ENCODE peak calls at places on chromosome 12, in seven cellular contexts. One of them, this sample, is unnamed.

GRCh38 chr12:53495903-53496751 is 3.1 kb downstream of the MAP3K12 start:
- DNase-seq in LoVo: no peak
- DNase-seq in hippocampal formation: peak
- DNase-seq in glutamatergic neuron: no peak
- DNase-seq in sigmoid colon: peak
- DNase-seq in fibroblast of mammary gland: peak
- DNase-seq in stimulated activated CD4-positive, alpha-beta T cell treated with anti-CD3 and anti-CD28 coated beads, Interleukin-4, amount 100 ng/mL, for 48 hours: no peak
- DNase-seq in this sample: no peak

GRCh38 chr12:74449872-74450271 is 87.8 kb upstream of the ATXN7L3B start:
- DNase-seq in glutamatergic neuron: no peak
- DNase-seq in stimulated activated CD4-positive, alpha-beta T cell treated with anti-CD3 and anti-CD28 coated beads, Interleukin-4, amount 100 ng/mL, for 48 hours: no peak
- DNase-seq in hippocampal formation: no peak
- DNase-seq in fibroblast of mammary gland: no peak
- DNase-seq in LoVo: no peak
- DNase-seq in sigmoid colon: no peak
- DNase-seq in this sample: no peak

GRCh38 chr12:116161588-116161987 is 115.9 kb downstream of the MED13L start:
- DNase-seq in LoVo: no peak
- DNase-seq in glutamatergic neuron: no peak
- DNase-seq in sigmoid colon: no peak
- DNase-seq in fibroblast of mammary gland: peak
- DNase-seq in hippocampal formation: no peak
- DNase-seq in stimulated activated CD4-positive, alpha-beta T cell treated with anti-CD3 and anti-CD28 coated beads, Interleukin-4, amount 100 ng/mL, for 48 hours: no peak
- DNase-seq in this sample: no peak

GRCh38 chr12:5524769-5525436 is 93.0 kb downstream of the NTF3 start:
- DNase-seq in sigmoid colon: no peak
- DNase-seq in stimulated activated CD4-positive, alpha-beta T cell treated with anti-CD3 and anti-CD28 coated beads, Interleukin-4, amount 100 ng/mL, for 48 hours: no peak
- DNase-seq in LoVo: no peak
- DNase-seq in fibroblast of mammary gland: no peak
- DNase-seq in glutamatergic neuron: no peak
- DNase-seq in hippocampal formation: no peak
- DNase-seq in this sample: no peak

GRCh38 chr12:112506513-112507166 is 87.9 kb downstream of the PTPN11 start:
- DNase-seq in stimulated activated CD4-positive, alpha-beta T cell treated with anti-CD3 and anti-CD28 coated beads, Interleukin-4, amount 100 ng/mL, for 48 hours: no peak
- DNase-seq in hippocampal formation: no peak
- DNase-seq in sigmoid colon: no peak
- DNase-seq in glutamatergic neuron: no peak
- DNase-seq in fibroblast of mammary gland: no peak
- DNase-seq in LoVo: no peak
- DNase-seq in this sample: no peak

GRCh38 chr12:108729612-108730336 is 1.5 kb downstream of the CORO1C start:
- DNase-seq in hippocampal formation: peak
- DNase-seq in sigmoid colon: no peak
- DNase-seq in fibroblast of mammary gland: peak
- DNase-seq in stimulated activated CD4-positive, alpha-beta T cell treated with anti-CD3 and anti-CD28 coated beads, Interleukin-4, amount 100 ng/mL, for 48 hours: no peak
- DNase-seq in glutamatergic neuron: no peak
- DNase-seq in LoVo: no peak
- DNase-seq in this sample: no peak

GRCh38 chr12:88334271-88334670 is 192.2 kb downstream of the TMTC3 start:
- DNase-seq in stimulated activated CD4-positive, alpha-beta T cell treated with anti-CD3 and anti-CD28 coated beads, Interleukin-4, amount 100 ng/mL, for 48 hours: no peak
- DNase-seq in glutamatergic neuron: no peak
- DNase-seq in LoVo: peak
- DNase-seq in fibroblast of mammary gland: peak
- DNase-seq in hippocampal formation: no peak
- DNase-seq in sigmoid colon: peak
- DNase-seq in this sample: no peak

GRCh38 chr12:5492562-5492961 is 60.7 kb downstream of the NTF3 start:
- DNase-seq in stimulated activated CD4-positive, alpha-beta T cell treated with anti-CD3 and anti-CD28 coated beads, Interleukin-4, amount 100 ng/mL, for 48 hours: no peak
- DNase-seq in LoVo: no peak
- DNase-seq in fibroblast of mammary gland: no peak
- DNase-seq in sigmoid colon: no peak
- DNase-seq in glutamatergic neuron: no peak
- DNase-seq in hippocampal formation: no peak
- DNase-seq in this sample: no peak

GRCh38 chr12:121916719-121917118 is 1.7 kb upstream of the CFAP251 start:
- DNase-seq in sigmoid colon: no peak
- DNase-seq in stimulated activated CD4-positive, alpha-beta T cell treated with anti-CD3 and anti-CD28 coated beads, Interleukin-4, amount 100 ng/mL, for 48 hours: no peak
- DNase-seq in hippocampal formation: no peak
- DNase-seq in fibroblast of mammary gland: peak
- DNase-seq in glutamatergic neuron: peak
- DNase-seq in LoVo: no peak
- DNase-seq in this sample: no peak

GRCh38 chr12:132608231-132609171 is 1.9 kb downstream of the LRCOL1 start:
- DNase-seq in glutamatergic neuron: no peak
- DNase-seq in stimulated activated CD4-positive, alpha-beta T cell treated with anti-CD3 and anti-CD28 coated beads, Interleukin-4, amount 100 ng/mL, for 48 hours: no peak
- DNase-seq in hippocampal formation: no peak
- DNase-seq in sigmoid colon: no peak
- DNase-seq in LoVo: no peak
- DNase-seq in fibroblast of mammary gland: no peak
- DNase-seq in this sample: no peak

GRCh38 chr12:88834226-88834625 is 254.0 kb upstream of the KITLG start:
- DNase-seq in sigmoid colon: no peak
- DNase-seq in hippocampal formation: no peak
- DNase-seq in stimulated activated CD4-positive, alpha-beta T cell treated with anti-CD3 and anti-CD28 coated beads, Interleukin-4, amount 100 ng/mL, for 48 hours: no peak
- DNase-seq in LoVo: no peak
- DNase-seq in glutamatergic neuron: no peak
- DNase-seq in fibroblast of mammary gland: peak
- DNase-seq in this sample: no peak

This sample was measured in chondrocyte.